ENCODE peak calls at places on chromosomes 11 and 22, in eight cellular contexts. V, J, Z, U, D, B, S and C are unnamed samples.

GRCh38 chr11:125935056-125935455 is 10.8 kb upstream of the VSIG10L2 start:
- DNase-seq in V (no peak), U (no peak), Z (no peak), B (no peak), S (no peak), J (no peak), D (no peak), C (no peak)

GRCh38 chr11:130487390-130488186 is 39.1 kb downstream of the ADAMTS15 start:
- DNase-seq in D (no peak), J (no peak), Z (no peak), V (no peak), S (no peak), B (no peak), U (no peak), C (no peak)

GRCh38 chr22:43631846-43632245 is 180.3 kb downstream of the EFCAB6 start:
- DNase-seq in J (no peak), S (no peak), U (no peak), D (no peak), B (peak), V (no peak), Z (no peak), C (no peak)

GRCh38 chr11:31619980-31620379 is 110.4 kb downstream of the ELP4 start:
- DNase-seq in B (no peak), Z (no peak), V (no peak), U (no peak), J (no peak), S (no peak), D (no peak), C (no peak)

GRCh38 chr11:129861702-129862107 is 33.7 kb downstream of the NFRKB start:
- DNase-seq in D (peak), V (no peak), U (peak), J (peak), S (peak), Z (peak), B (peak), C (no peak)

GRCh38 chr11:104332110-104332509 is 168.2 kb upstream of the PDGFD start:
- DNase-seq in Z (no peak), V (peak), S (peak), D (no peak), B (no peak), U (no peak), J (no peak), C (no peak)

GRCh38 chr11:45275823-45276222 is 10.3 kb downstream of the SYT13 start:
- DNase-seq in D (no peak), U (no peak), Z (no peak), S (no peak), B (no peak), J (no peak), V (no peak), C (no peak)

GRCh38 chr22:22789922-22790845 is 97.4 kb upstream of the IGLL5 start:
- DNase-seq in B (no peak), D (no peak), U (no peak), J (no peak), S (no peak), V (no peak), Z (no peak), C (no peak)

GRCh38 chr11:113584371-113584770 is 109.2 kb upstream of the DRD2 start:
- DNase-seq in V (no peak), U (no peak), B (no peak), J (no peak), S (no peak), D (no peak), Z (no peak), C (no peak)

GRCh38 chr11:45994421-45995341 is 72.2 kb downstream of the LARGE2 start:
- DNase-seq in B (no peak), D (no peak), U (no peak), J (peak), Z (no peak), S (no peak), V (peak), C (no peak)

GRCh38 chr11:117620131-117620530 is 176.9 kb downstream of the DSCAML1 start:
- DNase-seq in Z (no peak), S (no peak), U (no peak), V (no peak), B (no peak), J (no peak), D (no peak), C (no peak)

GRCh38 chr22:33984211-33984610 is 63.9 kb upstream of the LARGE1 start:
- DNase-seq in D (no peak), J (no peak), Z (no peak), B (no peak), U (no peak), S (no peak), V (no peak), C (no peak)

GRCh38 chr22:50308597-50308935 is 1.1 kb upstream of the PLXNB2 start:
- DNase-seq in B (peak), Z (no peak), V (peak), J (peak), S (no peak), U (peak), D (peak), C (peak)

GRCh38 chr11:27281740-27282139 is 81.3 kb downstream of the CCDC34 start:
- DNase-seq in D (no peak), U (no peak), B (no peak), J (no peak), Z (no peak), V (no peak), S (no peak), C (no peak)

GRCh38 chr22:44316393-44317162 is 3.8 kb upstream of the SHISAL1 start:
- DNase-seq in D (no peak), S (no peak), V (no peak), B (no peak), U (no peak), J (no peak), Z (no peak), C (no peak)

GRCh38 chr11:93133710-93134109 is 64.1 kb downstream of the SLC36A4 start:
- DNase-seq in Z (no peak), J (peak), U (no peak), S (no peak), V (no peak), D (no peak), B (no peak), C (no peak)

GRCh38 chr22:45553333-45554039 is 50.8 kb downstream of the FBLN1 start:
- DNase-seq in Z (peak), U (peak), D (peak), B (peak), S (peak), J (peak), V (peak), C (peak)

GRCh38 chr11:105611414-105611813 is 1.5 kb downstream of the GRIA4 start:
- DNase-seq in U (no peak), D (no peak), B (no peak), S (no peak), V (no peak), Z (no peak), J (no peak), C (no peak)

GRCh38 chr11:3614742-3615171 is 27.0 kb downstream of the ART5 start:
- DNase-seq in D (no peak), V (peak), J (no peak), U (no peak), B (peak), S (no peak), Z (no peak), C (no peak)

GRCh38 chr11:45774786-45775185 is 30.2 kb upstream of the SLC35C1 start:
- DNase-seq in B (peak), D (no peak), S (peak), Z (no peak), U (no peak), J (no peak), V (no peak), C (no peak)

GRCh38 chr11:86069408-86070086 is 663 bp upstream of the PICALM start:
- DNase-seq in Z (peak), U (no peak), B (no peak), D (peak), S (no peak), J (peak), V (peak), C (no peak)

GRCh38 chr11:47923667-47924066 is 56.7 kb upstream of the PTPRJ start:
- DNase-seq in J (peak), S (peak), B (no peak), V (no peak), D (peak), Z (no peak), U (no peak), C (peak)

GRCh38 chr22:24208012-24208749 is 26.9 kb downstream of the SUSD2 start:
- DNase-seq in S (peak), V (peak), Z (peak), U (no peak), B (peak), J (peak), D (peak), C (no peak)

GRCh38 chr22:44538518-44539315 is 40.7 kb upstream of the RTL6 start:
- DNase-seq in D (no peak), J (no peak), V (no peak), U (no peak), Z (no peak), S (no peak), B (no peak), C (no peak)

GRCh38 chr22:41290262-41291221 is 4.6 kb upstream of the RANGAP1 start:
- DNase-seq in J (peak), U (no peak), V (no peak), D (no peak), S (no peak), B (no peak), Z (no peak), C (peak)

GRCh38 chr11:58923300-58923788 is 15.9 kb upstream of the GLYATL1 start:
- DNase-seq in U (no peak), Z (no peak), S (no peak), B (peak), D (no peak), J (peak), V (peak), C (no peak)

GRCh38 chr11:128670631-128671030 is 23.2 kb upstream of the FLI1 start:
- DNase-seq in U (no peak), B (no peak), V (no peak), J (no peak), Z (no peak), D (no peak), S (no peak), C (no peak)

GRCh38 chr11:80595011-80595410 is 1154.2 kb upstream of the TENM4 start:
- DNase-seq in Z (no peak), D (no peak), S (no peak), J (peak), V (no peak), B (no peak), U (no peak), C (no peak)

GRCh38 chr11:130477646-130478203 is 29.3 kb downstream of the ADAMTS15 start:
- DNase-seq in V (no peak), S (no peak), D (no peak), B (peak), U (no peak), J (peak), Z (no peak), C (no peak)

GRCh38 chr22:27258773-27259172 is 542.8 kb downstream of the MN1 start:
- DNase-seq in D (no peak), J (no peak), U (no peak), Z (no peak), V (no peak), S (no peak), B (no peak), C (no peak)

GRCh38 chr11:17786824-17787525 is 52.4 kb downstream of the KCNC1 start:
- DNase-seq in S (no peak), U (peak), Z (no peak), D (no peak), B (no peak), J (peak), V (no peak), C (no peak)

GRCh38 chr22:20305894-20306645 is 13.8 kb downstream of the DGCR6L start:
- DNase-seq in U (no peak), S (no peak), B (no peak), D (no peak), Z (no peak), V (peak), J (no peak), C (no peak)

GRCh38 chr11:117256573-117256972 is 24.1 kb downstream of the RNF214 start:
- DNase-seq in U (no peak), Z (no peak), D (no peak), B (no peak), S (no peak), J (peak), V (no peak), C (no peak)

GRCh38 chr11:67651976-67652895 is 1.7 kb upstream of the ACY3 start:
- DNase-seq in D (no peak), U (no peak), Z (no peak), B (no peak), V (no peak), S (no peak), J (no peak), C (no peak)

GRCh38 chr11:73196576-73196975 is 21.5 kb upstream of the P2RY2 start:
- DNase-seq in B (peak), S (no peak), Z (no peak), D (no peak), V (no peak), J (no peak), U (no peak), C (no peak)

GRCh38 chr11:123061403-123062157 is at the start of gene HSPA8:
- DNase-seq in D (peak), U (peak), Z (no peak), B (peak), J (peak), S (peak), V (peak), C (peak)

GRCh38 chr11:123062892-123063395 is 1.0 kb upstream of the HSPA8 start:
- DNase-seq in J (peak), D (no peak), B (no peak), U (no peak), S (no peak), V (peak), Z (no peak), C (no peak)

GRCh38 chr11:123063396-123064267 is 1.7 kb upstream of the HSPA8 start:
- DNase-seq in J (peak), B (peak), S (peak), D (peak), V (peak), Z (no peak), U (no peak), C (peak)

GRCh38 chr11:123060265-123061000 is 1.5 kb downstream of the HSPA8 start:
- DNase-seq in U (no peak), Z (no peak), J (no peak), S (no peak), V (peak), B (no peak), D (no peak), C (no peak)

DNA sequence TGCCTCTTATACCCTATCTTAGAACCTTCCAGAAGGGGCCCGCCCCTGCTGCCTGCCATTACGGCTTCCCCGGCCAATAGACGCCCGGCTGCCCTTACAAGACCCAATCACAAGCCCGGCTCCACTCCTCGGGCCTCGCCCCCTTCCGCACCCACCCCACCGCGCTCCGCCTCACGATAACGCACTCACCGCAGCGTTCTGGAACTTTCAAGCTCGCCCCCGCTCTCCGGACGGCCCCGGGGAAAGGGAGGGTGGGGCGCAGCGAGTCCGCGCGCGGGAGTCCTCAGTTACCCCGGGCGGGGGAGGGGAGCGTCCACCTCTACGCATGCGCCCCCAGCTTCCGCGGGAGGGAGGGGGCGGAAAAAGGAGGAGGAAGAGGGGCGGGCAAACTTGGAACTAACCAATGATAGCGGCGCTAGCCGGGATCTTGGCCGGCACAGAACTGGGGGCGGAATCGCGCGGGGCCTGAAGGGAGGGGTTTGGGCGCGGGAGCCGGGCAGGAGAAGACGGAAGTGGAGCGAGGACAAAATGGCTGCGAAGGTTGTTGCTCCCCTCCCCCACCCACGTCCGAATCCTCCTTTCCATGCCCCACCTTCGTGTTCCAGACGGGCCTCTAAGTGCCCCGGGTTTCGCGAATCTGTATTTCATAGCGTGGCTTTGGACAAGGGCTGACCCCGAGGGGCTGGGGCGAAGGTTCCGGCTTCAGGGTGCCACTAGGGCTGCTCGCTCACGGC is 389 bp upstream of the HSPA8 start:
- DNase-seq in Z (peak), J (peak), V (peak), S (peak), B (peak), U (peak), D (peak), C (peak)
- TF ChIP-seq POLR2A in Z (peak), J (no peak), V (peak), S (no peak), B (no peak), U (peak), D (peak), C (peak)

DNA sequence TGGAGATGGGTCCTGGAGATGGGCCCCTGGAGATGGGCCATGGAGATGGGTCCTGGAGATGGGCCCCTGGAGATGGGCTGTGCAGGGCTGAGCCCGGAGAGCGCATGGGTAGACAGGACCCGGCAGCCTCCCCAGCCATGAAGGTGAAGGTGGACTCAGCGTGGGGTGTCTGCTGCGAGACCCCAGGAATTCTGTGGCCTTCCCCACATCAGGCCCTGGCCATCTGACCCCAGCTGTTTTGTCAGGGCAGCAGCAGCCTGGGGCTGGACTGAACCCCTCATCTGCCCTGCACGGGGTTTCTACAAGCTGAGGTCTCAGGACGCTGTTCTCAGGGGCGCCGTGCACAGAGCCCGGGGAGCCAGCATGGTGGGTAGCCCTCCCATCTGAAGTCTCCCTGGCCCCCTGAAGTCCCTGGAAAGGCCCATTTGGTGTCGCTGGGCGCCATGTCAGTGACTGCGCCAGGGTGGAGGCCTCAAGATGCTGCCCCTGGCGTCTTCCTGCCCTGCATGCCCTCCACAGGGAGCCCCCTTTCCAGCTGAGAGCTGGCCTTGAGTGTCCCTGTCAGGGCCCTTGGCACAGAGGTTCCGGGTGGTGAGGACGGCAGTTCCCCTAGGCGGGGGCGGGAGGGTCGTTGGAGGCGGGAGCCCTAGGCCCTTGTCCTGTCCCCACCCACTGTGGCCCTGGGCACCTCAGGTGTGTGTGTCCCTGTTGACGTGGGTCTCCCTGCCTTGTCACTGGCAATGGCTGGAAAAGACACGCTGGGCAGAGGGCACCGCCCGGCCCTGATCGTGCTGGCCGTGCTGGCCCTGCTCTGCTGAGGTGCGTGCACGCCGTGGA is 5.4 kb downstream of the BRSK2 start:
- DNase-seq in Z (no peak), V (no peak), D (no peak), J (no peak), U (no peak), B (no peak), S (no peak), C (no peak)
- TF ChIP-seq POLR2A in Z (no peak), V (no peak), D (no peak), J (no peak), U (no peak), B (no peak), S (no peak), C (no peak)

GRCh38 chr22:38176170-38176741 is 5.4 kb downstream of the PLA2G6 start:
- DNase-seq in Z (no peak), U (peak), S (peak), J (peak), B (peak), D (peak), V (no peak), C (peak)

GRCh38 chr22:38180841-38181452 is 683 bp downstream of the PLA2G6 start:
- DNase-seq in U (no peak), J (no peak), B (peak), V (no peak), D (no peak), S (peak), Z (no peak), C (no peak)

GRCh38 chr22:38177044-38177443 is 4.6 kb downstream of the PLA2G6 start:
- DNase-seq in V (peak), S (no peak), J (no peak), B (no peak), U (no peak), Z (no peak), D (no peak), C (no peak)

GRCh38 chr22:38175206-38176118 is 6.2 kb downstream of the PLA2G6 start:
- DNase-seq in Z (no peak), S (no peak), U (no peak), V (no peak), J (no peak), B (no peak), D (no peak), C (no peak)

DNA sequence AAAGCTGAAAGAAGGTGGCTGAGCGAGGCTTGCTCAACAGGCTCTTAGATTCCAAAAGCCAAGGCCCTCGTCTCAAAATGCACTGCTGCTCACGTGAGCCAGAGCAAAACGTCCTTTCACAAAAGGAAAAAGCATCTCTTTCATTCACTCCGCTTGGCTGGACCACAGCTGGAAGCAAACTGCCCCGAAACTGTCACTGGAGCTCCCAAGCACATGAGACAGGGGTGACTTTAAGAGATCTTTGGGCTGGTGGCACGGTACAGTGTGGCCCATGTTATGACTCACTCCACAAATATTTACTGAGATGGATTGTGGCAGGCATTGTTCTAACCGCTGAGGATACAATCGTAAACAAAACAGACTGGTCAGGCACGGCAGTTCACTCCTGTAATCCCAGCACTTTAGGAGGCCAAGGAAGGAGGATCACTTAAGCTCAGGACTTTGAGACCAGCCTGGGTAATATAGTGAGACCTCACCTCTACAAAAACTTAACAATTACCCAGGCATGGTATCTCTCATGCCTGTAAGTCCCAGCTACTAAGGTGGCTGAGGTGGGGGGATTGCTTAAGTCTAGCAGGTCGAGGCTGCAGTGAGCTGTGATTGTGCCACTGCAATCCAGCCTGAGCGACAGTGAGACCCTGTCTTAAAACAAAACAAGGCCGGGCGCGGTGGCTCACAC is 3.6 kb downstream of the PLA2G6 start:
- DNase-seq in B (peak), J (peak), D (peak), Z (peak), S (peak), U (peak), V (peak), C (no peak)
- TF ChIP-seq POLR2A in B (no peak), J (no peak), D (no peak), Z (no peak), S (no peak), U (no peak), V (no peak), C (peak)

GRCh38 chr11:122655527-122656072 is at the start of gene UBASH3B:
- DNase-seq in S (peak), V (peak), U (peak), D (peak), B (peak), Z (peak), J (peak), C (peak)
- TF ChIP-seq POLR2A in S (no peak), V (no peak), U (no peak), D (peak), B (no peak), Z (peak), J (peak), C (peak)